ENCODE peak calls at places on chromosome X, in seven cellular contexts. T, U, G, V, J, N and S are unnamed samples.

GRCh38 chrX:22078117-22078516 is 46.0 kb downstream of the PHEX start:
- DNase-seq in N (no peak), T (no peak), U (no peak), V (no peak), J (no peak), G (no peak), S (no peak)

GRCh38 chrX:9860826-9861225 is 74.6 kb downstream of the SHROOM2 start:
- DNase-seq in J (no peak), U (no peak), G (no peak), N (no peak), V (no peak), T (no peak), S (no peak)

GRCh38 chrX:17065100-17065499 is 118.6 kb downstream of the REPS2 start:
- DNase-seq in T (no peak), G (no peak), N (no peak), J (no peak), V (no peak), U (no peak), S (no peak)

GRCh38 chrX:63503541-63503940 is 152.4 kb upstream of the SPIN4 start:
- DNase-seq in V (no peak), J (no peak), T (no peak), G (no peak), U (no peak), N (no peak), S (no peak)

GRCh38 chrX:124592745-124593144 is 246.4 kb downstream of the SH2D1A start:
- DNase-seq in V (no peak), N (no peak), J (no peak), T (no peak), U (no peak), G (no peak), S (no peak)

GRCh38 chrX:108415891-108416290 is 22.3 kb downstream of the COL4A6 start:
- DNase-seq in U (no peak), G (no peak), T (no peak), V (no peak), N (no peak), J (no peak), S (no peak)

GRCh38 chrX:46059316-46059715 is 485.9 kb downstream of the ZNF674 start:
- DNase-seq in J (no peak), T (no peak), U (no peak), G (no peak), N (no peak), V (no peak), S (no peak)

GRCh38 chrX:74537011-74537390 is 77.4 kb downstream of the RLIM start:
- DNase-seq in V (no peak), N (peak; percentile 62), T (peak; percentile 57), U (no peak), J (no peak), G (no peak), S (no peak)

GRCh38 chrX:115183980-115184379 is 5.2 kb upstream of the RBMXL3 start:
- DNase-seq in U (no peak), V (no peak), J (no peak), T (no peak), G (no peak), N (no peak), S (no peak)

GRCh38 chrX:134886201-134886600 is 104.6 kb upstream of the SMIM10 start:
- DNase-seq in N (peak; percentile 27), G (no peak), T (no peak), U (no peak), V (no peak), J (no peak), S (no peak)

GRCh38 chrX:151680805-151681204 is 14.5 kb upstream of the PRRG3 start:
- DNase-seq in V (peak; percentile 65), T (no peak), N (peak; percentile 60), U (peak; percentile 42), G (no peak), J (no peak), S (peak; percentile 80)

GRCh38 chrX:43676960-43677582 is 21.0 kb downstream of the MAOA start:
- DNase-seq in J (peak; percentile 20), G (no peak), N (no peak), T (no peak), U (peak; percentile 22), V (no peak), S (peak; percentile 57)

DNA sequence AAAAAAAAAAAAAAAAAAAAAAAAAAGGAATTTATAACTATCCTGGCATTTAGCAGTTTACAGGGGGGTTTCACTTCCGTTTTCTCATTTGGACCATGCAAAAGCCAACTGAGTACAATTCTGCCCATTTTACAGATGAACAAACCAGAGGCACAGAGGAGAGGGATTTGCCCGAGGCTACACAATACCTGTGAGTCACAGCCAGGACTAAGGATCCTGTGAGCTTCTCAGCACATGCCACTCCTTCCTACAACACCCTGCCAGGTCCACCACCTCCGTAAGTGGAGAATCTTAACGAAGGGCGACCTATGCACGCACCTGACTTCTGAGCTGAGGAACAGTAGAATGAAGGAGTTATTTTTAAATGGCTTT is 75.4 kb upstream of the USP9X start:
- DNase-seq in J (no peak), U (no peak), T (no peak), N (peak; percentile 9), G (no peak), V (no peak), S (no peak)
- H3K4me3 ChIP-seq in J (peak overlapping the region; percentile 19), U (no peak overlapping the region), T (peak overlapping the region; percentile 53), N (no peak overlapping the region), G (peak overlapping the region; percentile 47), V (no peak overlapping the region), S (no peak overlapping the region)

DNA sequence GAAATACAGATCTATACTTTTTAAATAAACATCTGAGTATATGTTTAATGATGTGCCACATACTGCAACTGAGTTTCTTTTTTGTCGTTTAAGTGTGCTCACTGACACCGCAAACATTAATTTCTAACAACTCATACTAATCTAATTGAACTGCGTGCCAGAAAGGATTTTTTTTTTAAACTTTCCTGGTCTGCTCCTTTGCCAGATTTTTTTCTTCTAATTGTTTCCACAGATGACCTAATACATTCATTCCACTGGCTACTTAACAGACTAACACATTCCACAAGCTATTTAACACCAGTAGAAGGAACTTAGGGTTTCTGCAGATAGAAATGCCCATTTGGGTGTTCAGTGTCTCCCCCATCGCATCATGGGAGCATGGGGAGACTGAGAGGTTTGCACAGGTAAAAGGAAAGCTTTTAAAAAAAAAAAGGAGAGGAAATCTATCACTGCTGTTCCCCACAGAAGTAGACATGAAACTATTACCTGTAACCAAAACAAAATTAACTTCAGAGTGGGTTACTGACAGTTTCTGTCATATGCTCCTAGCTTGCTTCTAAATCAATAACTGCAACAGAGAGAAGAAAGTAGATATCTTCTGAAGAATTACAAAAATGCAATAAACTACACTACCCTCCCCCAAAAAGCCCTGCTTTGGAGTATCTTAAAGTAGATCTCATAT is 31.6 kb downstream of the SH3KBP1 start:
- DNase-seq in V (no peak), J (peak; percentile 62), T (no peak), N (no peak), U (no peak), G (no peak), S (no peak)
- H3K4me3 ChIP-seq in V (no peak overlapping the region), J (no peak overlapping the region), T (no peak overlapping the region), N (no peak overlapping the region), U (no peak overlapping the region), G (no peak overlapping the region), S (no peak overlapping the region)

DNA sequence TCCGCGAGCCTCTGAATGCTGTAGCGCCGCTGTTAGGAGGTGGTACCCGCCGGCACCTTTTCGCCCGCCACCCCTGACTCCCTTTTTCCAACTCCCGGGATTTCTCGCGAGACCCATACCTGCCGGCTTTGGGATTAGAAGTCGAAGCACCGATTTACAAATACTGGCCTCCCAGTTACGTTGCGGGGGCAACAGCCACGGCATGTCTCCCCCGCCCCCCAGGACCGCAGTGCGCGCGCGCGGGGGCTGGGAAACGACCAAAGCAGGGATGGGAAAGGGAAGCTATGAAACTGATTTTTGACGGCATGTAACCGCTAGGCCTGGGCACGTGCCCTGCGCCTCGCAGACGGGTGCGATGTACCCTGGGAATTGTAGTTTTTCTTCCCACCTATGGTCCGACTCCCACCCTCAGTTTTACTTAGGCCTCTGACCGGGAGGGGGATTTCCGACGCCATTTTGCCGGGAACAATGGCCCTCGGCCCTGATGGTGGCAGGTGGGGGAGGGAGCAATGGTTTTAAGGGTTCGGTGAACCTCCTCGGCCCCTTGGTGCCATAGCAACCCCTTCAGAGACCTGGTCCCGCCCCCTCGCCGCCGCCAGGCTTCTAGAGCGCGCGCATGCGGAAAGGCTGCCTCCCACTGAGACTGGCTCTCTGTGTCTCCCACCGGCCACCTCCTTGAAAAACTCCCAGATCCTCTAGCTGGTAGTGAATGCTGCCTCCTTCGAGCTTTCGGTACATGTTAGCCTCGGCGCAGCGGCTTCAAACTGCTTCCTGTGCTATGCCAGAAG is 772 bp upstream of the WNK3 start:
- DNase-seq in V (peak; percentile 38), T (no peak), G (no peak), U (no peak), N (no peak), J (peak; percentile 31), S (peak; percentile 22)
- H3K4me3 ChIP-seq in V (no peak overlapping the region), T (peak overlapping the region; percentile 63), G (peak overlapping the region; percentile 56), U (no peak overlapping the region), N (no peak overlapping the region), J (peak overlapping the region; percentile 62), S (no peak overlapping the region)

DNA sequence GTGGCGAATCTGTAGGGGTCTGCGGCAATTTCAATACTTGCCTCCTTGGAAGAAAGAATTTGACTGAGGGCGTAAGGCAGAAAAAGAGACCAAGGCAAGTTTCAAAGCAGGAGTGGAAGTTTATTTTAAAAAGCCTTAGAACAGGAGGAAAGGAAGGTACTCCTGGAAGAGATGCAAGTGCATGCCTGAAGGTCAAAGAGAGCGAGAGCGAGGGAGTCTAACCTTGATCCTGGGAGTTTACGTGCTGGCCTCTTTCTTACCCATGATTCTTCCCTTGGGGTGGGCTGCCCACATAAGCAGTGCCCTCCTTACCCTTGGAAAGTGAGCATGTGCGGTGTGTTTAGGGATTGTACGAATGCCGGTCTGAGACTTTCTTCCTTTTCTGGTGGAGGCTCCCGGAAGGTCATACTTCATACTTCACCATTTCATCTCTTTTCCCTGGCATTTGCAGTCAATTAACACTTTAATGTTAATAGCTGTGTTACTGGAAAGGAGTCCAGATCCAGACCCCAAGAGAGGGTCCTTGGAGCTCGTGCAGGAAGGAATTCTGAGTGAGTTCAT is 40.0 kb downstream of the ARSD start:
- DNase-seq in U (no peak), T (no peak), N (peak; percentile 9), J (no peak), V (no peak), G (no peak), S (no peak)
- H3K4me3 ChIP-seq in U (peak overlapping the region; percentile 20), T (peak overlapping the region; percentile 55), N (peak overlapping the region; percentile 68), J (no peak overlapping the region), V (no peak overlapping the region), G (peak overlapping the region; percentile 47), S (peak overlapping the region; percentile 17)

DNA sequence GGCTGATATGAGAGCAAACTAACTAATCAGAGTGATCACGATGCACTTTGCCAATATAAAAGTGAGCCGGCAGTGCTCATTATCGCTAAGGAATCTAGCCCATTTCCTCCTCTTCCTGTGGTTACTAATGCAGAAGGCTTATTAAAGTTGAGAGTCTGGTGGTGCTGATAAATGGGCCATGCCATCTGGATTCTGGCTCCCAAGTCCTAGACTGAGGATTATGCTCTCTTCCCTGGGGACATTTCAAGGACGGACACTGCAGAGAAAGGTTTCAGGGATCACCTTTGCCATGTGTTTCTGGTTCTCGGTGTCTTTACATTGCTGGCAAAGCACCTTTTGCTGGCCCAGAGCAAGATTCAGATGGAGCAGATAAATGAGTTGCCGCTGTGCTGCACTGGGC is 85.3 kb downstream of the RTL5 start:
- DNase-seq in J (no peak), G (no peak), U (peak; percentile 19), V (no peak), T (no peak), N (no peak), S (no peak)
- H3K4me3 ChIP-seq in J (no peak overlapping the region), G (no peak overlapping the region), U (no peak overlapping the region), V (no peak overlapping the region), T (no peak overlapping the region), N (no peak overlapping the region), S (no peak overlapping the region)